ENCODE peak calls at places on chromosomes 16 and 17, in eight cellular contexts. M is H9, N is adrenal gland, U is transverse colon, X is mesothelial cell of epicardium, E is astrocyte of the spinal cord, I is HFFc6, A is fibroblast of the aortic adventitia. S is an unnamed sample.

GRCh38 chr17:60087882-60088669 is 9.4 kb upstream of the HEATR6 start:
- DNase-seq in A (peak), I (peak), N (peak), U (peak), E (peak), X (no peak), M (peak), S (no peak)

GRCh38 chr17:72463287-72464102 is 342.7 kb downstream of the SOX9 start:
- DNase-seq in M (no peak), E (no peak), U (no peak), I (no peak), A (no peak), N (no peak), X (no peak), S (peak)

GRCh38 chr16:86452451-86452850 is 57.9 kb upstream of the FOXF1 start:
- DNase-seq in X (no peak), M (no peak), E (no peak), U (no peak), N (no peak), A (peak), I (no peak), S (no peak)

GRCh38 chr16:27706156-27706705 is 156.3 kb downstream of the KATNIP start:
- DNase-seq in I (no peak), E (no peak), X (no peak), N (no peak), A (no peak), M (no peak), U (no peak), S (no peak)

GRCh38 chr17:28216528-28216927 is 102.5 kb upstream of the TMEM97 start:
- DNase-seq in X (no peak), I (peak), E (no peak), U (no peak), M (no peak), A (peak), N (peak), S (no peak)

GRCh38 chr17:17823433-17824118 is 13.2 kb downstream of the SREBF1 start:
- DNase-seq in N (peak), A (peak), U (peak), M (peak), I (peak), X (peak), E (peak), S (peak)

GRCh38 chr16:11949527-11949926 is 7.7 kb upstream of the NPIPB2 start:
- DNase-seq in E (peak), X (no peak), U (peak), A (peak), M (peak), I (peak), N (peak), S (peak)

GRCh38 chr17:35809855-35810461 is 674 bp downstream of the TAF15 start:
- DNase-seq in E (no peak), N (peak), I (no peak), X (no peak), U (no peak), M (peak), A (peak), S (no peak)

GRCh38 chr16:30747331-30747730 is 894 bp upstream of the PHKG2 start:
- DNase-seq in M (no peak), E (peak), N (no peak), A (peak), I (peak), U (no peak), X (no peak), S (no peak)

GRCh38 chr16:30458561-30459394 is 13.1 kb upstream of the SEPHS2 start:
- DNase-seq in I (no peak), N (no peak), M (no peak), E (no peak), A (no peak), X (no peak), U (peak), S (no peak)

GRCh38 chr17:30336369-30337171 is 2.7 kb upstream of the TMIGD1 start:
- DNase-seq in U (peak), A (peak), N (peak), E (peak), X (no peak), M (peak), I (peak), S (peak)

GRCh38 chr16:525520-526180 is 1.9 kb upstream of the CAPN15 start:
- DNase-seq in A (peak), M (no peak), U (no peak), I (peak), X (no peak), N (no peak), E (peak), S (peak)

GRCh38 chr17:75918112-75918445 is 13.4 kb upstream of the MRPL38 start:
- DNase-seq in E (no peak), X (no peak), M (no peak), N (no peak), A (no peak), I (no peak), U (no peak), S (no peak)

GRCh38 chr17:18039535-18040286 is 503 bp downstream of the GID4 start:
- DNase-seq in A (no peak), M (peak), N (peak), X (no peak), E (no peak), U (peak), I (no peak), S (peak)

GRCh38 chr16:72875291-72876036 is 172.5 kb downstream of the ZFHX3 start:
- DNase-seq in N (no peak), E (no peak), X (no peak), I (no peak), U (no peak), A (no peak), M (no peak), S (peak)

GRCh38 chr16:54327609-54328008 is 41.0 kb upstream of the IRX3 start:
- DNase-seq in M (no peak), X (no peak), I (no peak), A (no peak), E (no peak), U (no peak), N (no peak), S (no peak)

GRCh38 chr17:72931163-72931562 is 161.3 kb downstream of the SLC39A11 start:
- DNase-seq in M (peak), X (no peak), E (no peak), A (no peak), N (no peak), U (no peak), I (no peak), S (no peak)

GRCh38 chr17:65553009-65553645 is 8.3 kb downstream of the AXIN2 start:
- DNase-seq in X (no peak), N (no peak), M (no peak), U (no peak), E (peak), I (peak), A (peak), S (no peak)

GRCh38 chr17:58577696-58578095 is 63.3 kb upstream of the MTMR4 start:
- DNase-seq in U (peak), N (peak), X (peak), I (no peak), A (peak), M (peak), E (peak), S (peak)

GRCh38 chr16:66857437-66857836 is 13.2 kb downstream of the CA7 start:
- DNase-seq in X (no peak), I (no peak), A (no peak), U (no peak), E (no peak), N (no peak), M (no peak), S (no peak)

GRCh38 chr17:68291836-68292688 is 767 bp downstream of the ARSG start:
- DNase-seq in N (peak), M (peak), E (peak), I (peak), U (peak), A (peak), X (peak), S (peak)

GRCh38 chr17:9408381-9408780 is 167.2 kb downstream of the STX8 start:
- DNase-seq in M (no peak), U (no peak), I (peak), E (peak), X (no peak), N (no peak), A (peak), S (no peak)

GRCh38 chr16:51524555-51525373 is 373.7 kb upstream of the SALL1 start:
- DNase-seq in M (no peak), N (no peak), A (peak), E (peak), I (peak), X (no peak), U (no peak), S (peak)

GRCh38 chr16:17369441-17369951 is 101.3 kb downstream of the XYLT1 start:
- DNase-seq in A (no peak), N (peak), I (no peak), M (no peak), E (no peak), X (no peak), U (peak), S (no peak)

GRCh38 chr16:5722220-5722619 is 624.6 kb upstream of the EEF2KMT start:
- DNase-seq in U (no peak), A (no peak), E (no peak), I (no peak), N (no peak), M (no peak), X (no peak), S (no peak)

GRCh38 chr16:85046472-85046916 is 18.9 kb downstream of the KIAA0513 start:
- DNase-seq in I (no peak), X (no peak), A (no peak), E (no peak), U (no peak), N (no peak), M (no peak), S (no peak)

GRCh38 chr17:69179227-69179952 is 37.7 kb upstream of the ABCA6 start:
- DNase-seq in X (no peak), E (peak), A (peak), M (no peak), U (no peak), N (peak), I (peak), S (peak)

GRCh38 chr17:27345141-27345904 is 51.4 kb downstream of the WSB1 start:
- DNase-seq in N (peak), A (no peak), U (no peak), X (no peak), I (no peak), E (peak), M (peak), S (no peak)

GRCh38 chr16:86371083-86371803 is 139.1 kb upstream of the FOXF1 start:
- DNase-seq in M (no peak), I (no peak), U (no peak), X (no peak), E (no peak), N (no peak), A (no peak), S (no peak)

GRCh38 chr16:58205276-58206036 is 7.5 kb upstream of the CSNK2A2 start:
- DNase-seq in X (no peak), N (no peak), M (no peak), E (no peak), U (no peak), I (no peak), A (no peak), S (no peak)

GRCh38 chr17:26818736-26819135 is 475.2 kb upstream of the WSB1 start:
- DNase-seq in I (no peak), U (no peak), E (peak), M (no peak), N (no peak), A (peak), X (no peak), S (no peak)

GRCh38 chr17:16910341-16910740 is 61.6 kb downstream of the TNFRSF13B start:
- DNase-seq in N (no peak), M (peak), A (no peak), U (peak), E (no peak), I (no peak), X (no peak), S (no peak)

GRCh38 chr16:19657831-19658230 is 60.2 kb downstream of the KNOP1 start:
- DNase-seq in I (no peak), X (no peak), M (no peak), A (no peak), E (no peak), N (no peak), U (no peak), S (no peak)

GRCh38 chr16:19660432-19660831 is 57.6 kb downstream of the KNOP1 start:
- DNase-seq in E (no peak), X (no peak), N (no peak), A (no peak), M (no peak), U (no peak), I (no peak), S (no peak)

GRCh38 chr16:19655242-19655777 is 62.7 kb downstream of the KNOP1 start:
- DNase-seq in M (no peak), I (no peak), U (no peak), X (no peak), A (no peak), N (no peak), E (peak), S (no peak)

GRCh38 chr16:19662351-19662750 is 55.7 kb downstream of the KNOP1 start:
- DNase-seq in A (no peak), M (no peak), E (no peak), N (no peak), U (no peak), I (no peak), X (no peak), S (no peak)

DNA sequence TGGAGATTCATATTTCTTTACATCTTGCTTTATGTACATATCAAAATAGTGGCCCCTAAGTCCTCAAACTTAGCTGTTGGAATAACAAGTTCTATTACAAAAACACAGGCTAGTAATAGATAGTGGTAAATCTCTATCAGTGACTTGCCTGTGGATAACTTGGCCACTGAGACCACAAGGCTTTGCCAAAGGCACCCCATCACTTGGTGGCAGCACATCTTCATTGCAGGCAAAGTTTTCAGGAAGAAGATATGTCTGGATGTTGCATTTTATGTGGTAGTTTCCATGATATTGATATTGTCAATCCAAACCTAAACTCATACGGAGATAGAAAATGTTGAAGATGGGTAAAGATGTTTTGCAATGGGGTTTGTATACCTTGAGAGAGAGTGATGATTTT is 58.5 kb downstream of the KNOP1 start:
- DNase-seq in E (no peak), M (no peak), I (no peak), X (no peak), U (no peak), A (no peak), N (no peak), S (no peak)
- TF ChIP-seq CTCF in E (no peak), M (no peak), I (peak), X (no peak), U (no peak), A (no peak), N (no peak), S (no peak)

GRCh38 chr17:13646969-13647368 is 45.2 kb upstream of the HS3ST3A1 start:
- DNase-seq in A (no peak), U (no peak), I (no peak), E (no peak), N (no peak), M (no peak), X (no peak), S (no peak)

GRCh38 chr17:13646411-13646810 is 44.7 kb upstream of the HS3ST3A1 start:
- DNase-seq in U (no peak), E (peak), M (no peak), I (peak), A (no peak), X (no peak), N (no peak), S (no peak)

GRCh38 chr17:13650096-13650675 is 48.5 kb upstream of the HS3ST3A1 start:
- DNase-seq in I (no peak), U (no peak), E (no peak), A (no peak), X (no peak), M (no peak), N (no peak), S (no peak)

GRCh38 chr17:13643196-13643595 is 41.5 kb upstream of the HS3ST3A1 start:
- DNase-seq in U (no peak), X (no peak), N (no peak), A (no peak), M (peak), I (no peak), E (no peak), S (no peak)

DNA sequence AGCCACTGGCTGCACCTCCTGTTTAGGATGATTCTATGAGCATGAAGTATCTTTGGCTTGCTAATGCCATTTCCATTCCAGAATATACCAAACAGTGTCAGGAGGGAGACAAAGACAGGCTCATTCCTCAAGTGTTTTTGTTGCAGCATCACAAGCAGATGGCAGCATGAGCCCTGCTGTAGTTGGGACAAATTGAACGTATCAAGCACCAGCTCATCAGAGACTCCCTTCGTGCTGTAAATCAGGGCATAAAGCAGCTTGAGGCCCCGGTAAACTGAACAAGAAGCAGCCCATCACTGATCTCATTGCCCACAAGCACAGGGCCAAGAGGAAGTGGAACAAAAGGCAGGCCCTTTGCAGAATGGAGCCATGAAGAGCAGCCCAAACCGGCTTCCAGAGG is 45.8 kb upstream of the HS3ST3A1 start:
- DNase-seq in X (no peak), A (peak), E (peak), N (no peak), M (no peak), I (peak), U (no peak), S (no peak)
- TF ChIP-seq CTCF in X (no peak), A (no peak), E (no peak), N (no peak), M (no peak), I (no peak), U (no peak), S (no peak)

GRCh38 chr17:40828454-40829039 is 6.1 kb upstream of the KRT10 start:
- DNase-seq in U (no peak), E (peak), X (no peak), N (no peak), I (no peak), M (no peak), A (peak), S (no peak)
- TF ChIP-seq CTCF in U (no peak), E (no peak), X (no peak), N (no peak), I (no peak), M (no peak), A (no peak), S (no peak)

GRCh38 chr16:10881479-10882030 is 4.6 kb downstream of the CIITA start:
- DNase-seq in A (no peak), N (no peak), E (no peak), X (no peak), U (no peak), I (no peak), M (no peak), S (no peak)

GRCh38 chr16:10878328-10878643 is 1.3 kb downstream of the CIITA start:
- DNase-seq in E (no peak), X (no peak), I (no peak), A (no peak), U (no peak), N (no peak), M (no peak), S (no peak)

GRCh38 chr16:10880609-10881452 is 3.8 kb downstream of the CIITA start:
- DNase-seq in I (no peak), M (no peak), X (no peak), U (no peak), E (no peak), A (no peak), N (no peak), S (no peak)

GRCh38 chr16:10878644-10879498 is 1.9 kb downstream of the CIITA start:
- DNase-seq in E (peak), X (no peak), N (peak), U (peak), I (no peak), A (peak), M (peak), S (peak)

DNA sequence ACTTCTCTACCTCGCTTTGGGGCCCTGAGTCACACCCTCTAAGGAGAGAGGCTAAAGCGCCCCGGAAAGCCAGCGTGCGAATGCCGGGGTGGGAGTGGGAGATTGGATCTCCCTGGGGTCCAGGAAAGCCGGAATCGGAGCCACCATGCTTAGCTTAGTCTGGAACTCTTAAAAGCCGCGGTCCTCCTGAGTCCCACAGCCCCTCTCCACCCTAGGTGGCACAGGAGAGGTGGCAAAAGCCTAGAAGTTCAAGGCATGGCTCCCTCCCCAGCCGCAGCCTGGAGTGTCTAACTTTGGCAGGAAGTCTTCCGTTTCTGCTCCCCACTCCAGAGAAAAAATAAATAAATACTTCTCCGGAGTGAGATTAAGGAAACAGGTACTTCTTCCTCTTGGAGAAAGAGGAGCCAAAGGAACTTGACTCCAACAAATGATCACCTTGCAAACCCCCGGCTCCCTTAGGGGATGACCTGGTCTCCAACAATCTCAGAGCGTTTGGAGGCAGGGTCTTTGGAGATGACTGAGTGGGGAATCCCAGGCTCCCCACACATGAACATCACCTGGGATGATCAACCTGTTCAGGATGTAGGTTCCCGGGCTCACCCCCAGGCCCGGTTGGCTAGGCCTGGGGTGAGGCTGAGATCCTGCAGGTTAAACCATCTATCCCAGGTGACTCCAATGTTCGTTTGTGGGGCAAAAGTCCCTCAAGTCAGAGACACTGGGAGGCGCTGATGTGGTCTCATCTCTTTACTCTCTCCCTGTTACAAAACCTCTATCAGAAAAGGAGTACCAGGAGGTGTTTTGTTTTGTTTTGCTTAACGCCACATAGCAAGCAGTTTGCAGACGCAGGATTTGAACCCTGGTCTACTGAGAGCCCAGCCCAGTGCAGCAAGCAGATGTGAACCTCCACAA is 2.9 kb downstream of the CIITA start:
- DNase-seq in X (no peak), A (no peak), I (no peak), U (no peak), E (no peak), N (no peak), M (no peak), S (no peak)
- TF ChIP-seq CTCF in X (no peak), A (no peak), I (no peak), U (no peak), E (no peak), N (no peak), M (no peak), S (no peak)

GRCh38 chr16:56401482-56401881 is 23.9 kb downstream of the AMFR start:
- DNase-seq in A (no peak), N (no peak), X (no peak), U (no peak), I (no peak), M (peak), E (no peak), S (peak)
- TF ChIP-seq CTCF in A (peak), N (no peak), X (no peak), U (no peak), I (peak), M (peak), E (peak), S (peak)